ENCODE peak calls at places on chromosomes 12 and 14, in eight cellular contexts. D is thoracic aorta; T is stimulated activated naive CD4-positive, alpha-beta T cell; H is right atrium auricular region; J is RWPE1; P is tibial nerve; R is coronary artery; O is NCI-H1105 treated with DMSO at 0.1 percent for 48 hours. L is an unnamed sample.

GRCh38 chr14:88834883-88835431 is 10.5 kb downstream of the TTC8 start:
- DNase-seq in D (no peak), T (no peak), H (no peak), J (no peak), P (no peak), R (no peak), O (peak; percentile 50), L (peak; percentile 46)

GRCh38 chr14:91872517-91873470 is 5.5 kb upstream of the TC2N start:
- DNase-seq in D (peak; percentile 54), T (peak; percentile 79), H (peak; percentile 92), J (peak; percentile 16), P (peak; percentile 77), R (peak; percentile 93), O (no peak), L (peak; percentile 67)

GRCh38 chr12:40662366-40662765 is 29.9 kb upstream of the CNTN1 start:
- DNase-seq in D (no peak), T (no peak), H (no peak), J (no peak), P (no peak), R (no peak), O (no peak), L (no peak)

GRCh38 chr12:114679452-114679875 is 4.5 kb downstream of the TBX3 start:
- DNase-seq in D (no peak), T (no peak), H (no peak), J (no peak), P (no peak), R (no peak), O (no peak), L (peak; percentile 30)

GRCh38 chr12:54383041-54383609 is 1.4 kb downstream of the ZNF385A start:
- DNase-seq in D (no peak), T (no peak), H (no peak), J (peak; percentile 90), P (no peak), R (no peak), O (no peak), L (peak; percentile 70)

GRCh38 chr14:104632781-104633180 is 28.2 kb upstream of the TMEM179 start:
- DNase-seq in D (no peak), T (no peak), H (no peak), J (no peak), P (no peak), R (no peak), O (no peak), L (no peak)

GRCh38 chr14:94598816-94599655 is 13.2 kb upstream of the SERPINA3 start:
- DNase-seq in D (peak; percentile 40), T (no peak), H (peak; percentile 86), J (peak; percentile 92), P (peak; percentile 79), R (no peak), O (peak; percentile 16), L (peak; percentile 87)

GRCh38 chr12:109139360-109139759 is 23.0 kb downstream of the ACACB start:
- DNase-seq in D (no peak), T (no peak), H (no peak), J (no peak), P (no peak), R (no peak), O (no peak), L (no peak)

GRCh38 chr12:19544351-19544750 is 105.1 kb downstream of the AEBP2 start:
- DNase-seq in D (no peak), T (no peak), H (no peak), J (no peak), P (no peak), R (no peak), O (no peak), L (no peak)

GRCh38 chr12:122203301-122203967 is at the start of gene B3GNT4:
- DNase-seq in D (no peak), T (peak; percentile 22), H (no peak), J (peak; percentile 69), P (no peak), R (no peak), O (peak; percentile 54), L (peak; percentile 72)

GRCh38 chr14:35234007-35234406 is 58.2 kb upstream of the PSMA6 start:
- DNase-seq in D (no peak), T (no peak), H (no peak), J (no peak), P (no peak), R (no peak), O (no peak), L (no peak)

GRCh38 chr14:55588259-55588699 is 8.3 kb downstream of the KTN1 start:
- DNase-seq in D (no peak), T (no peak), H (no peak), J (no peak), P (no peak), R (no peak), O (no peak), L (peak; percentile 71)

GRCh38 chr12:6460751-6461371 is 9.0 kb downstream of the TAPBPL start:
- DNase-seq in D (no peak), T (peak; percentile 45), H (no peak), J (no peak), P (no peak), R (no peak), O (no peak), L (no peak)

GRCh38 chr14:29759521-29760340 is 167.9 kb downstream of the PRKD1 start:
- DNase-seq in D (no peak), T (no peak), H (no peak), J (no peak), P (no peak), R (no peak), O (no peak), L (no peak)

GRCh38 chr12:81500788-81501187 is 258.4 kb downstream of the PPFIA2 start:
- DNase-seq in D (no peak), T (no peak), H (no peak), J (no peak), P (no peak), R (no peak), O (no peak), L (no peak)

L was measured in PC-3.